ENCODE peak calls at places on chromosome 6, in five cellular contexts. One of them, this sample, is unnamed.

GRCh38 chr6:134520181-134521115 is 202.5 kb upstream of the SGK1 start:
- DNase-seq in nephron progenitor cell: no peak
- DNase-seq in WERI-Rb-1: no peak
- DNase-seq in tibial artery: no peak
- DNase-seq in MCF 10A: peak; percentile 81
- DNase-seq in this sample: no peak

GRCh38 chr6:44074383-44075136 is 52.7 kb downstream of the MRPL14 start:
- DNase-seq in nephron progenitor cell: peak; percentile 76
- DNase-seq in WERI-Rb-1: peak; percentile 83
- DNase-seq in tibial artery: peak; percentile 71
- DNase-seq in MCF 10A: peak; percentile 82
- DNase-seq in this sample: no peak

GRCh38 chr6:10194816-10195639 is 219.8 kb downstream of the TFAP2A start:
- DNase-seq in nephron progenitor cell: no peak
- DNase-seq in WERI-Rb-1: no peak
- DNase-seq in tibial artery: no peak
- DNase-seq in MCF 10A: peak; percentile 47
- DNase-seq in this sample: no peak

GRCh38 chr6:123393333-123393732 is 243.4 kb downstream of the TRDN start:
- DNase-seq in nephron progenitor cell: no peak
- DNase-seq in WERI-Rb-1: no peak
- DNase-seq in tibial artery: no peak
- DNase-seq in MCF 10A: peak; percentile 47
- DNase-seq in this sample: no peak

GRCh38 chr6:91276315-91276714 is 689.4 kb upstream of the MAP3K7 start:
- DNase-seq in nephron progenitor cell: no peak
- DNase-seq in WERI-Rb-1: no peak
- DNase-seq in tibial artery: no peak
- DNase-seq in MCF 10A: peak; percentile 32
- DNase-seq in this sample: no peak

GRCh38 chr6:35473849-35474128 is 5.6 kb downstream of the RPL10A start:
- DNase-seq in nephron progenitor cell: no peak
- DNase-seq in WERI-Rb-1: no peak
- DNase-seq in tibial artery: no peak
- DNase-seq in MCF 10A: no peak
- DNase-seq in this sample: no peak

GRCh38 chr6:10613693-10614092 is 80.7 kb downstream of the C6orf52 start:
- DNase-seq in nephron progenitor cell: no peak
- DNase-seq in WERI-Rb-1: peak; percentile 72
- DNase-seq in tibial artery: no peak
- DNase-seq in MCF 10A: no peak
- DNase-seq in this sample: no peak

GRCh38 chr6:162708971-162709370 is 18.6 kb downstream of the PRKN start:
- DNase-seq in nephron progenitor cell: no peak
- DNase-seq in WERI-Rb-1: no peak
- DNase-seq in tibial artery: no peak
- DNase-seq in MCF 10A: no peak
- DNase-seq in this sample: no peak

GRCh38 chr6:39499053-39499452 is 176.6 kb upstream of the KCNK16 start:
- DNase-seq in nephron progenitor cell: no peak
- DNase-seq in WERI-Rb-1: no peak
- DNase-seq in tibial artery: no peak
- DNase-seq in MCF 10A: no peak
- DNase-seq in this sample: no peak

GRCh38 chr6:166389119-166389518 is 6.4 kb upstream of the MPC1 start:
- DNase-seq in nephron progenitor cell: no peak
- DNase-seq in WERI-Rb-1: no peak
- DNase-seq in tibial artery: no peak
- DNase-seq in MCF 10A: no peak
- DNase-seq in this sample: no peak

GRCh38 chr6:89559487-89559886 is 79.1 kb downstream of the LYRM2 start:
- DNase-seq in nephron progenitor cell: peak; percentile 35
- DNase-seq in WERI-Rb-1: no peak
- DNase-seq in tibial artery: no peak
- DNase-seq in MCF 10A: peak; percentile 30
- DNase-seq in this sample: no peak

GRCh38 chr6:52726193-52726542 is 37.1 kb downstream of the GSTA2 start:
- DNase-seq in nephron progenitor cell: no peak
- DNase-seq in WERI-Rb-1: no peak
- DNase-seq in tibial artery: no peak
- DNase-seq in MCF 10A: no peak
- DNase-seq in this sample: no peak

GRCh38 chr6:52725133-52725529 is 38.1 kb downstream of the GSTA2 start:
- DNase-seq in nephron progenitor cell: no peak
- DNase-seq in WERI-Rb-1: no peak
- DNase-seq in tibial artery: peak; percentile 45
- DNase-seq in MCF 10A: peak; percentile 43
- DNase-seq in this sample: no peak

GRCh38 chr6:52724041-52724405 is 39.3 kb downstream of the GSTA2 start:
- DNase-seq in nephron progenitor cell: no peak
- DNase-seq in WERI-Rb-1: no peak
- DNase-seq in tibial artery: peak; percentile 37
- DNase-seq in MCF 10A: peak; percentile 74
- DNase-seq in this sample: no peak

GRCh38 chr6:52725530-52726192 is 37.6 kb downstream of the GSTA2 start:
- DNase-seq in nephron progenitor cell: no peak
- DNase-seq in WERI-Rb-1: no peak
- DNase-seq in tibial artery: no peak
- DNase-seq in MCF 10A: peak; percentile 55
- DNase-seq in this sample: no peak

GRCh38 chr6:52724406-52725121 is 38.7 kb downstream of the GSTA2 start:
- DNase-seq in nephron progenitor cell: peak; percentile 64
- DNase-seq in WERI-Rb-1: peak; percentile 87
- DNase-seq in tibial artery: peak; percentile 87
- DNase-seq in MCF 10A: peak; percentile 88
- DNase-seq in this sample: peak; percentile 41
- TF ChIP-seq CTCF in nephron progenitor cell: peak; percentile 67
- TF ChIP-seq CTCF in WERI-Rb-1: peak; percentile 98
- TF ChIP-seq CTCF in tibial artery: peak; percentile 40
- TF ChIP-seq CTCF in MCF 10A: peak; percentile 47
- TF ChIP-seq CTCF in this sample: peak; percentile 30

GRCh38 chr6:105363100-105363754 is 39.7 kb downstream of the PREP start:
- DNase-seq in nephron progenitor cell: no peak
- DNase-seq in WERI-Rb-1: no peak
- DNase-seq in tibial artery: no peak
- DNase-seq in MCF 10A: peak; percentile 51
- DNase-seq in this sample: no peak
- TF ChIP-seq CTCF in nephron progenitor cell: no peak
- TF ChIP-seq CTCF in WERI-Rb-1: peak; percentile 34
- TF ChIP-seq CTCF in tibial artery: no peak
- TF ChIP-seq CTCF in MCF 10A: peak; percentile 36
- TF ChIP-seq CTCF in this sample: no peak

GRCh38 chr6:159422041-159422984 is 253.1 kb downstream of the FNDC1 start:
- DNase-seq in nephron progenitor cell: no peak
- DNase-seq in WERI-Rb-1: no peak
- DNase-seq in tibial artery: no peak
- DNase-seq in MCF 10A: no peak
- DNase-seq in this sample: no peak

GRCh38 chr6:159415540-159415939 is 246.3 kb downstream of the FNDC1 start:
- DNase-seq in nephron progenitor cell: no peak
- DNase-seq in WERI-Rb-1: no peak
- DNase-seq in tibial artery: no peak
- DNase-seq in MCF 10A: no peak
- DNase-seq in this sample: no peak

GRCh38 chr6:159421586-159421985 is 252.4 kb downstream of the FNDC1 start:
- DNase-seq in nephron progenitor cell: no peak
- DNase-seq in WERI-Rb-1: no peak
- DNase-seq in tibial artery: no peak
- DNase-seq in MCF 10A: no peak
- DNase-seq in this sample: no peak

GRCh38 chr6:159414711-159415110 is 245.5 kb downstream of the FNDC1 start:
- DNase-seq in nephron progenitor cell: no peak
- DNase-seq in WERI-Rb-1: no peak
- DNase-seq in tibial artery: no peak
- DNase-seq in MCF 10A: no peak
- DNase-seq in this sample: no peak

GRCh38 chr6:159416891-159417540 is 247.8 kb downstream of the FNDC1 start:
- DNase-seq in nephron progenitor cell: no peak
- DNase-seq in WERI-Rb-1: no peak
- DNase-seq in tibial artery: no peak
- DNase-seq in MCF 10A: no peak
- DNase-seq in this sample: no peak
- TF ChIP-seq CTCF in nephron progenitor cell: no peak
- TF ChIP-seq CTCF in WERI-Rb-1: no peak
- TF ChIP-seq CTCF in tibial artery: no peak
- TF ChIP-seq CTCF in MCF 10A: no peak
- TF ChIP-seq CTCF in this sample: no peak

DNA sequence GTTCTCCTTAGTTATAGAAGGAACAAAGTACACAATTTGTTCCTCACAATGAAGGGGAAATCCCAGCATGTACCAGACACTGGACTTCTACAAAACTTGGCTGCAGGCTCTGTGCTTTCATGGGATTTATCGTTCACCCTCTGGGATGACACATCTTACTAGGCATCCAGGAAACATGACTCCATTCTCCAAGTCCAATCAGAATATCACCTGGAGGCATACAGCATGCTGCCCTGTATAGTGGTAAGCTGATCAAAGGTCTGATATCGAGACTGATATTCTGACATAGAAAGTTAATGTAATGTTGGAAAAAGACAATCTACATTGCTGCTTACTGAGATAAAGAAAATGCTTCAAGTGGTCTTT is 6.7 kb downstream of the RWDD2A start:
- DNase-seq in nephron progenitor cell: no peak
- DNase-seq in WERI-Rb-1: no peak
- DNase-seq in tibial artery: no peak
- DNase-seq in MCF 10A: peak; percentile 72
- DNase-seq in this sample: no peak
- TF ChIP-seq CTCF in nephron progenitor cell: no peak
- TF ChIP-seq CTCF in WERI-Rb-1: no peak
- TF ChIP-seq CTCF in tibial artery: no peak
- TF ChIP-seq CTCF in MCF 10A: no peak
- TF ChIP-seq CTCF in this sample: no peak

DNA sequence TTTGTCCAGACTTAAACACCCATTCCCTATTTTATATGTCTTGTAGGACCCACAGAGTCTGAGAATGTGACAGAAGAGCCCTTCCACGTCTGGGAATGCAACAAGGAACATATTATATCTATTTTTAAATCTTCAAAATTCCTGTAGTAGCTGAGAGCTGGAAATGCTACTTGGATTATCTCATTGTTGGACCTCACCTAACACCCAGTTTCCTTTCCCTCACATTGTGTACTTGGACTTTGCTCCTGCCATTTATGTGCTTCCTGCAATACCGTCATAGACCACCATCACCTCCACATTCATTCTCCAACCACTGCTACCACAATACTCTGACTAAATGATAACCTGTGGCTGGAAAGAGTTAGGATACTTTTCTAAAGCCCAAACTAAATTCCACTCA is 335.4 kb downstream of the COL12A1 start:
- DNase-seq in nephron progenitor cell: no peak
- DNase-seq in WERI-Rb-1: no peak
- DNase-seq in tibial artery: no peak
- DNase-seq in MCF 10A: no peak
- DNase-seq in this sample: no peak
- TF ChIP-seq CTCF in nephron progenitor cell: no peak
- TF ChIP-seq CTCF in WERI-Rb-1: no peak
- TF ChIP-seq CTCF in tibial artery: no peak
- TF ChIP-seq CTCF in MCF 10A: no peak
- TF ChIP-seq CTCF in this sample: no peak

GRCh38 chr6:13711384-13711725 is 280 bp downstream of the RANBP9 start:
- DNase-seq in nephron progenitor cell: no peak
- DNase-seq in WERI-Rb-1: no peak
- DNase-seq in tibial artery: peak; percentile 61
- DNase-seq in MCF 10A: no peak
- DNase-seq in this sample: no peak
- TF ChIP-seq CTCF in nephron progenitor cell: no peak
- TF ChIP-seq CTCF in WERI-Rb-1: peak; percentile 36
- TF ChIP-seq CTCF in tibial artery: peak; percentile 25
- TF ChIP-seq CTCF in MCF 10A: no peak
- TF ChIP-seq CTCF in this sample: no peak

DNA sequence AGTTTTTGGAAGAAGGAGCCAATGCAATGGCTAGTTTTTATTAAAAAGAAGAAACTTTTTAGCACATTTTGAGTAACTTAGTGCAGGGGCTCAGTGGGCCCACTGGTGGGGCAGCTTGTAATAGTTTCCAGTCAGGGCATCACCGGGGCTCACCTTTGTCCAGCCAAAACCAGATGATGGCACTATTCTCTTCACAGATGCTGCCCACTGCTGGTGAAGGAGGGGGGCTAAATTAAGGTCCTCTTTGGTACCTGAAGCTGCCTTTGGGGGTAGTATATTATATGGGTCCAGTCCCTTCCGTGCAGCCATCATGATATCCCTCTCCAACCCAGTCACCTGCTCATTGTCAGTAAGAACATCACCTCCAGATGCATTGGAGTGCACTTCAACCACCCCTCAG is 182.9 kb downstream of the PDE7B start:
- DNase-seq in nephron progenitor cell: no peak
- DNase-seq in WERI-Rb-1: no peak
- DNase-seq in tibial artery: no peak
- DNase-seq in MCF 10A: no peak
- DNase-seq in this sample: no peak
- TF ChIP-seq CTCF in nephron progenitor cell: no peak
- TF ChIP-seq CTCF in WERI-Rb-1: peak; percentile 18
- TF ChIP-seq CTCF in tibial artery: no peak
- TF ChIP-seq CTCF in MCF 10A: no peak
- TF ChIP-seq CTCF in this sample: no peak

GRCh38 chr6:119950681-119951080 is 601.1 kb upstream of the MAN1A1 start:
- DNase-seq in nephron progenitor cell: no peak
- DNase-seq in WERI-Rb-1: no peak
- DNase-seq in tibial artery: no peak
- DNase-seq in MCF 10A: no peak
- DNase-seq in this sample: no peak

GRCh38 chr6:119957195-119957594 is 607.6 kb upstream of the MAN1A1 start:
- DNase-seq in nephron progenitor cell: no peak
- DNase-seq in WERI-Rb-1: no peak
- DNase-seq in tibial artery: no peak
- DNase-seq in MCF 10A: no peak
- DNase-seq in this sample: no peak

DNA sequence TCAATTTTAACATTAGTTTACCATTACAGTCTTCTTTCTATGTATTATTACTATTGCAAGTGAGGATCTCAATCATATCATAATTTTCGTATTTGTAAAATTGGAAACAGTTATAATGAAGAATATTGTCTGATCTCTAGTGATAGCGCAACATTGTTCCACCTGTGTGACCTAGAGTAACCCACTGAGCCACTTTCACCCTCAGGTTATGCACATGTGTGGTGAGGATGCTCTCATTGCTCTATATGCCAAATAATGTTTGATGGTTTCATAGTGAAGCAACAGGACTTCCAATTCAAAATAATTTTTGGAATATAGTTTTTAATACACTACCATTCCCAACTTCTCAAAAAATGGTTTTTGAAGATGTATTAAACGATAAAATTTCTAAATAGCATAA is 603.1 kb upstream of the MAN1A1 start:
- DNase-seq in nephron progenitor cell: no peak
- DNase-seq in WERI-Rb-1: no peak
- DNase-seq in tibial artery: no peak
- DNase-seq in MCF 10A: no peak
- DNase-seq in this sample: no peak
- TF ChIP-seq CTCF in nephron progenitor cell: no peak
- TF ChIP-seq CTCF in WERI-Rb-1: no peak
- TF ChIP-seq CTCF in tibial artery: no peak
- TF ChIP-seq CTCF in MCF 10A: no peak
- TF ChIP-seq CTCF in this sample: no peak